ENCODE peak calls at places on chromosomes 7 and 10, in seven cellular contexts. Y is fibroblast of lung; K is DMS79; J is iPS-NIHi11; W is stimulated activated CD8-positive, alpha-beta memory T cell treated with anti-CD3 and anti-CD28 coated beads, Interleukin-2, amount 100 ng/mL, for 1 hour; P is ovary; O is heart left ventricle. Z is an unnamed sample.

GRCh38 chr7:132077986-132078385 is 498.3 kb downstream of the PLXNA4 start:
- DNase-seq in Y (peak; percentile 91), K (no peak), J (no peak), W (no peak), P (no peak), O (no peak), Z (no peak)

GRCh38 chr10:29948971-29949370 is 110.4 kb downstream of the JCAD start:
- DNase-seq in Y (no peak), K (no peak), J (no peak), W (no peak), P (no peak), O (no peak), Z (no peak)

GRCh38 chr10:77974396-77975074 is 48.0 kb upstream of the DLG5 start:
- DNase-seq in Y (peak; percentile 75), K (no peak), J (peak; percentile 76), W (no peak), P (no peak), O (no peak), Z (no peak)

GRCh38 chr10:87635498-87636312 is 24.0 kb upstream of the PAPSS2 start:
- DNase-seq in Y (peak; percentile 66), K (no peak), J (no peak), W (no peak), P (no peak), O (no peak), Z (no peak)

GRCh38 chr10:103967433-103968142 is 648 bp downstream of the SLK start:
- DNase-seq in Y (peak; percentile 31), K (no peak), J (peak; percentile 81), W (no peak), P (no peak), O (no peak), Z (no peak)

GRCh38 chr7:26535483-26536069 is 243.9 kb downstream of the SNX10 start:
- DNase-seq in Y (no peak), K (no peak), J (no peak), W (no peak), P (no peak), O (no peak), Z (no peak)

GRCh38 chr7:44150966-44151678 is 10.0 kb upstream of the MYL7 start:
- DNase-seq in Y (no peak), K (no peak), J (no peak), W (no peak), P (no peak), O (no peak), Z (no peak)

GRCh38 chr7:35565927-35566326 is 129.0 kb downstream of the HERPUD2 start:
- DNase-seq in Y (no peak), K (no peak), J (no peak), W (no peak), P (no peak), O (no peak), Z (no peak)

GRCh38 chr7:56125831-56126230 is 9.6 kb upstream of the NUPR2 start:
- DNase-seq in Y (no peak), K (no peak), J (no peak), W (no peak), P (no peak), O (no peak), Z (no peak)